ENCODE peak calls at places on chromosomes 7 and 10, in five cellular contexts. R is H9, J is neuronal stem cell, X is H1, E is trophoblast cell. U is an unnamed sample. For H3K9me3, the result is how much of the 10 kb centered on the place peaks cover.

GRCh38 chr10:106957825-106958581 is 206.5 kb downstream of the SORCS1 start:
- DNase-seq in R (no peak), J (no peak), X (no peak), E (no peak), U (no peak)

GRCh38 chr10:21943633-21944265 is 59.8 kb downstream of the DNAJC1 start:
- DNase-seq in R (no peak), J (no peak), X (no peak), E (no peak), U (peak)

GRCh38 chr10:7345717-7346116 is 65.1 kb downstream of the SFMBT2 start:
- DNase-seq in R (no peak), J (no peak), X (no peak), E (no peak), U (no peak)

GRCh38 chr7:116511552-116512523 is 12.3 kb downstream of the CAV2 start:
- DNase-seq in R (no peak), J (no peak), X (no peak), E (peak), U (peak)

GRCh38 chr7:12670071-12670729 is 17.2 kb upstream of the ARL4A start:
- DNase-seq in R (no peak), J (no peak), X (no peak), E (no peak), U (peak)

GRCh38 chr10:13949844-13950542 is 363.2 kb downstream of the PRPF18 start:
- DNase-seq in R (no peak), J (no peak), X (no peak), E (peak), U (peak)

GRCh38 chr7:115704884-115705283 is 325.7 kb downstream of the TFEC start:
- DNase-seq in R (no peak), J (no peak), X (no peak), E (no peak), U (no peak)

GRCh38 chr10:124447741-124448466 is 1.9 kb downstream of the NKX1-2 start:
- DNase-seq in R (peak), J (no peak), X (no peak), E (no peak), U (no peak)

GRCh38 chr7:75962607-75963382 is 31.6 kb downstream of the TMEM120A start:
- DNase-seq in R (no peak), J (peak), X (no peak), E (peak), U (peak)

GRCh38 chr7:6640246-6640721 is 3.2 kb downstream of the ZNF316 start:
- DNase-seq in R (peak), J (no peak), X (peak), E (peak), U (peak)

GRCh38 chr10:45001382-45002148 is 842 bp downstream of the ZNF22 start:
- DNase-seq in R (peak), J (no peak), X (no peak), E (peak), U (peak)

GRCh38 chr10:101133489-101134298 is 2.6 kb downstream of the TLX1 start:
- DNase-seq in R (peak), J (no peak), X (no peak), E (no peak), U (no peak)

GRCh38 chr7:38374507-38374906 is 101.1 kb upstream of the TARP start:
- DNase-seq in R (no peak), J (no peak), X (peak), E (peak), U (peak)

GRCh38 chr7:123285076-123285700 is 85.4 kb upstream of the SLC13A1 start:
- DNase-seq in R (peak), J (no peak), X (peak), E (no peak), U (no peak)

GRCh38 chr7:127658979-127659378 is 7.0 kb downstream of the SND1 start:
- DNase-seq in R (no peak), J (no peak), X (no peak), E (no peak), U (no peak)

GRCh38 chr10:31116226-31116625 is 84.6 kb upstream of the ZNF438 start:
- DNase-seq in R (no peak), J (no peak), X (no peak), E (no peak), U (no peak)

GRCh38 chr7:11206131-11206921 is 232.7 kb downstream of the PHF14 start:
- DNase-seq in R (no peak), J (no peak), X (no peak), E (no peak), U (no peak)

GRCh38 chr10:61897671-61898434 is 3.6 kb upstream of the ARID5B start:
- DNase-seq in R (peak), J (no peak), X (no peak), E (peak), U (peak)

GRCh38 chr10:14508725-14509124 is 178.0 kb upstream of the FRMD4A start:
- DNase-seq in R (no peak), J (no peak), X (no peak), E (no peak), U (no peak)

GRCh38 chr10:119412831-119413737 is 129.4 kb downstream of the RGS10 start:
- DNase-seq in R (peak), J (no peak), X (no peak), E (no peak), U (peak)

GRCh38 chr7:70660154-70660818 is 471.7 kb upstream of the GALNT17 start:
- DNase-seq in R (no peak), J (no peak), X (no peak), E (no peak), U (no peak)

GRCh38 chr7:112118581-112119566 is 87.3 kb downstream of the DOCK4 start:
- DNase-seq in R (no peak), J (no peak), X (no peak), E (no peak), U (no peak)

GRCh38 chr10:79403441-79404230 is 41.8 kb downstream of the ZCCHC24 start:
- DNase-seq in R (peak), J (peak), X (no peak), E (no peak), U (peak)

GRCh38 chr7:4724648-4725013 is 42.5 kb downstream of the FOXK1 start:
- DNase-seq in R (no peak), J (no peak), X (no peak), E (no peak), U (peak)

GRCh38 chr7:29255839-29256782 is 61.5 kb downstream of the CHN2 start:
- DNase-seq in R (no peak), J (no peak), X (no peak), E (peak), U (peak)

GRCh38 chr10:19817251-19818046 is 1.2 kb downstream of the PLXDC2 start:
- DNase-seq in R (peak), J (peak), X (no peak), E (peak), U (peak)

GRCh38 chr7:130986271-130986690 is 252.3 kb upstream of the KLF14 start:
- DNase-seq in R (no peak), J (no peak), X (no peak), E (no peak), U (peak)

GRCh38 chr10:74032900-74033655 is 35.2 kb downstream of the VCL start:
- DNase-seq in R (no peak), J (no peak), X (no peak), E (no peak), U (no peak)

GRCh38 chr7:88184848-88185304 is 35.0 kb downstream of the SRI start:
- DNase-seq in R (no peak), J (no peak), X (no peak), E (peak), U (no peak)

GRCh38 chr10:44325157-44325556 is 59.7 kb downstream of the CXCL12 start:
- DNase-seq in R (no peak), J (no peak), X (peak), E (no peak), U (no peak)

GRCh38 chr7:69162931-69163330 is 435.3 kb upstream of the AUTS2 start:
- DNase-seq in R (no peak), J (no peak), X (no peak), E (peak), U (no peak)

GRCh38 chr7:14761506-14762296 is 140.8 kb downstream of the DGKB start:
- DNase-seq in R (no peak), J (no peak), X (no peak), E (no peak), U (peak)

GRCh38 chr7:132790104-132790503 is 213.8 kb upstream of the PLXNA4 start:
- DNase-seq in R (no peak), J (no peak), X (no peak), E (no peak), U (no peak)

GRCh38 chr7:132785861-132786260 is 209.6 kb upstream of the PLXNA4 start:
- DNase-seq in R (no peak), J (no peak), X (no peak), E (no peak), U (no peak)

GRCh38 chr7:132789281-132789680 is 213.0 kb upstream of the PLXNA4 start:
- DNase-seq in R (no peak), J (no peak), X (no peak), E (no peak), U (no peak)

GRCh38 chr7:132793474-132793873 is 217.2 kb upstream of the PLXNA4 start:
- DNase-seq in R (no peak), J (no peak), X (no peak), E (no peak), U (no peak)

GRCh38 chr7:132791036-132791435 is 214.8 kb upstream of the PLXNA4 start:
- DNase-seq in R (no peak), J (no peak), X (no peak), E (no peak), U (no peak)
- H2BK12ac ChIP-seq in R (no peak), J (no peak), X (no peak), E (no peak), U (no peak)

DNA sequence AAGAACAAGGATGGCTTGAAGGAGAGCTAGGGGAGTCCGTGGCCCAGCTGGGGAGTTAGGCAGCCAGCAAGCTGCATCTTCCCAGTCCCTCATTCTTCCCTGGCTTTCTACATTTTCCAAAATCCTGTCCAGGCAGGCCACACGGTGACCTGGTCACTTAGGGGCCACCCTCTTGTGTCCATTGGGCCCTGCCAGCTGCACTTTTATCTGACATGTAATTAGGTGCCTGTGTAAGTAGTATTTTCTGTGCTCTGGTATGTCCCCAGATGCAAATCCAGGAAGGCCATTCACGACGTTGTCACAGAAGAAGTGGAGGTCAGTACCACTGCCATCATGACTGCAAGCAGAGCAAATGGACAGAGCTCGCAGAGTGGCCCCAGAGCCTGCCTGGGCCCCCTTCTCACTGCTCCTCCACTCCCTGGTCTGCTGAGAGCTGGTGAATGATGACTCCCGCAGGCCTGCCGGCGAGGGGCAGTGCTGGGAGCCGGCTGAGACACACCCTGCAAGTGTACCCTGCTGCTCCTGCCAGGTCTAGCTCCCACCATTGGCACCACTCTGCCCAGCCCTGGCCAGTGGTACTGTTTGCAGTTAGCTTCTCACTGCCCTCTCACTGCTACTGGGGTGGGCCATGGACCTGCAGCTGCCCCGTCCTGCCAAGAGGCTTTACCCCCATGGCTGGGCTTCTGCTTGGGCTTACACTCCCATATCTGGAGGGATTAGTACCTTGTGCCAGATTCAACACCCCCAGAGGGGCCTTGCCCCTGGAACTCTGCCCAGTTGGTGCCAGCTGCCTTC is 98.2 kb downstream of the GLRX3 start:
- DNase-seq in R (peak), J (no peak), X (no peak), E (no peak), U (no peak)
- H3K9me3 ChIP-seq in R (under half), J (under half), X (under half), E (under half), U (under half)

GRCh38 chr7:26451997-26452396 is 160.3 kb downstream of the SNX10 start:
- DNase-seq in R (peak), J (no peak), X (no peak), E (no peak), U (no peak)
- H2BK12ac ChIP-seq in R (no peak), J (no peak), X (peak), E (no peak), U (no peak)

GRCh38 chr10:72424561-72424960 is 69.8 kb upstream of the DNAJB12 start:
- DNase-seq in R (no peak), J (no peak), X (no peak), E (peak), U (no peak)
- H3K9me3 ChIP-seq in R (under half), J (under half), X (under half), E (under half), U (under half)

GRCh38 chr7:139026551-139026950 is 9.3 kb downstream of the ZC3HAV1L start:
- DNase-seq in R (no peak), J (no peak), X (no peak), E (no peak), U (no peak)

GRCh38 chr7:139018910-139019309 is 16.9 kb downstream of the ZC3HAV1L start:
- DNase-seq in R (no peak), J (no peak), X (no peak), E (no peak), U (no peak)

GRCh38 chr7:139022286-139022685 is 13.6 kb downstream of the ZC3HAV1L start:
- DNase-seq in R (no peak), J (no peak), X (no peak), E (no peak), U (no peak)

DNA sequence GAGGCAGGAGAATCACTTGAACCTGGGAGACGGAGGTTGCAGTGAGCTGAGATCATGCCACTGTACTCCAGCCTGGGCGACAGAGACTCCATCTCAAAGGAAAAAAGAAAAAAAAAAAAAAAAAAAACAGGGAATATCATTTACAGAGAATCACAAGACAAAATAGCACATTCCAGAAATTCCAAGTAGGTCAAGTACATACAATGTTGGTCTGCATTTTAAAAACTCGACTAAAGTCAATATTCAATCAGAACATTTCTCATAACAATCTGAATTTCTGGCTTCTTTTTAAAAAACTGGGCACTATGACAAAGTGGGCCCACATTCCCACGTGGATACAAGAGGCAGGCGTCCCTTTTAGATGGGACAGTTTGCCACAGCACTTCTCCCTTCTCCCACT is 12.8 kb downstream of the ZC3HAV1L start:
- DNase-seq in R (no peak), J (no peak), X (no peak), E (no peak), U (no peak)
- H2BK12ac ChIP-seq in R (no peak), J (no peak), X (no peak), E (no peak), U (no peak)

GRCh38 chr10:133461841-133462240 is 8.1 kb downstream of the SCART1 start:
- DNase-seq in R (no peak), J (no peak), X (no peak), E (no peak), U (no peak)
- H3K9me3 ChIP-seq in R (half or more), J (half or more), X (half or more), E (half or more), U (under half)

DNA sequence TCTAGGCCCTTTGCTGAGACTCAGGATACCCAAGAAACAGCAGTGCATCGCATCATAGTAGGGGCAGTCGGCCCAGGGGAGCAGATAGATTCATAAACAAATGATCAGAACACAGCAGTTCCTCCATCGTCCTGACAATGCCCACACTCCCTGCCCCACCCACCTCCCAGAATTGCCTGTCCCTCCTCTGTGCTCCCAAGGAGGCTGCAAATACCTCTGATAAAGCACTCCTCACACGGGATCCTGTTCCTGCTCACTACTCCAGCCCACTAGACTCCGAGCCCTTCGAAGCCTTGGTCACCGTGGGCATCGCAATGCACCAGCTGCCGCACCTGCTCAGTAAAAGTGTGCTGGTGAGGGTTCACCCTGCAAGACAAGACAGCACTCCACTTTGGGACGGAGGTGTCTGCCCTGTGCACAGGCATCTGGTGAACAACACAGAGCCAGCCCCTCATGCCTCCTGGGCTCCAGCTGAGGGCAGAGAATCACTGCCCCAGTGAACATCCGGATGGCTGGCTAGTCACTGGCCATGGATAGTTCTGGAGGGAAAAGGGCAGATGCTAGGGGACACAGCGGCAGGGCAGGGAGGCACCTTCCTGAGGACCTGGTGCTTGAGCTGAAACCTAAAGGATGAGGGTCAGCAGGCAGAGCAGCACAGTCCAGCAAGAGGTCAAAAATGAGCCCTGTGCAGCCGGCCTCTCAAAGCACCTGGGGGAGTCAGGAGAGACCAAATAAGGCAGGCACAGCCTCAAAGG is 60.7 kb downstream of the TNS3 start:
- DNase-seq in R (no peak), J (no peak), X (no peak), E (no peak), U (no peak)
- H2BK12ac ChIP-seq in R (no peak), J (no peak), X (peak), E (no peak), U (peak)

DNA sequence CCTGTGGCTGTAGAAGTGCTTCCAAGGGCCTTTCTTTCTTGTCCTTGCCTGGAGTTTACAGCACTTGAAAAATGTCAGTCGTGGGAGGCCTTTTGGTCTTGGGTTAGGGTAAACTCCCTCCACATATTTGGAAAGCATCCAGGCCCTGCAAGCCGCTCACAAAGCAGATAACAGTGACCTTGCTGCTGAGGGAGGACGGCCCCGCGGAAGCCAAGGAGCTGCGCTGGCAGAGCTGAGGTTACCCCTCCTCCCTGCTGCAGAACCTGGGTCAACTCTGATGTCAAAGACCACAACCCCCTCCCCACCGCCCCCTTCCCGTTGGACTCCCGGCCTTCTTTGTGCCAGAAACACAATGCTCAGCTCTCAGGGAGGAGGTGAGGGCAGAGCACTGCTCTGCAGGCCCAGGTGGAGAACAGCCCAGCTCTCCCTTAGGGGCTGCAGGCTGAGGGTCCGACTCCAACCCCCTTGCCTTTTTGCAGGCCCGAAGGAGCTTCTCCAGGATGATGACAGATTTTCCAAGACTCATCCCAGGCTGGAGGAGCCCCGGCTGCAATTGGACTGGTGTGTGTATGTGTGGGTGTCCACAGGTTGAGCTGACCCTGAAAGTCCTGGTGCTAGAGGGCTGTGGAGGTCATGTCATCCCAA is 957.6 kb upstream of the ZNF722 start:
- DNase-seq in R (no peak), J (no peak), X (no peak), E (no peak), U (no peak)
- H3K9me3 ChIP-seq in R (half or more), J (half or more), X (half or more), E (half or more), U (under half)

GRCh38 chr10:89395141-89395540 is 2.7 kb downstream of the IFIT1 start:
- DNase-seq in R (no peak), J (no peak), X (no peak), E (no peak), U (no peak)
- H2BK12ac ChIP-seq in R (no peak), J (no peak), X (no peak), E (no peak), U (peak)

DNA sequence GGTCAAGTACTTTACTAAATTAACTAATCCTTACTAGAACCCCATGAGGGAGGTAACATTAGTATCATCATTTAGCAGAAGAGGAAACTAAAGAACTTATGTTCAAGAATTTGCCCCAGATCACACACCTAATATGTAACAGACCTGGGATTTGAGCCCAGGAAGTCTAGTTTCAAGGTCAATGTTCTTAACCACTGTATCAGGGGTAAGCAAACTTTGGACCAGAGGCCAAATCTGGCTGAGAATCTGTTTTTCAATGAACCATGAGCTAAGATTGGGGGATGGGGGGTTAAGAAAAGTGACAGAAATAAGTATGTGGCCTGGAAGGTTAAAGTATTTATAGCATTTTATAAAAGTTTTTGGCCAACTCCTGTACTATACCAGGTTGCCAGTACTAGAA is 95.1 kb downstream of the ZNF248 start:
- DNase-seq in R (no peak), J (no peak), X (no peak), E (no peak), U (no peak)
- H3K9me3 ChIP-seq in R (half or more), J (under half), X (half or more), E (under half), U (under half)